ENCODE peak calls at places on chromosome 7, in eight cellular contexts. E, B, M, A, P, W, Q and D are unnamed samples.
A peak's percentile ranks its signal among the peaks of the same experiment; 100 is the strongest.

GRCh38 chr7:12210179-12211053 is 678 bp upstream of the TMEM106B start:
- DNase-seq in E (no peak), B (no peak), M (no peak), A (peak; percentile 54), P (no peak), W (no peak), Q (peak; percentile 64), D (no peak)

GRCh38 chr7:129855234-129855673 is 97.5 kb downstream of the UBE2H start:
- DNase-seq in E (no peak), B (peak; percentile 98), M (no peak), A (no peak), P (no peak), W (no peak), Q (no peak), D (peak; percentile 96)

GRCh38 chr7:130369110-130369711 is 11.1 kb upstream of the CPA1 start:
- DNase-seq in E (no peak), B (peak; percentile 75), M (no peak), A (no peak), P (peak; percentile 44), W (no peak), Q (no peak), D (no peak)

GRCh38 chr7:18350678-18351077 is 144.9 kb upstream of the HDAC9 start:
- DNase-seq in E (no peak), B (no peak), M (no peak), A (no peak), P (no peak), W (no peak), Q (no peak), D (no peak)

GRCh38 chr7:111796671-111797070 is 234.4 kb upstream of the IMMP2L start:
- DNase-seq in E (no peak), B (peak; percentile 34), M (no peak), A (no peak), P (peak; percentile 10), W (no peak), Q (no peak), D (no peak)

GRCh38 chr7:43220250-43220649 is 107.8 kb downstream of the HECW1 start:
- DNase-seq in E (no peak), B (peak; percentile 76), M (no peak), A (no peak), P (peak; percentile 75), W (no peak), Q (no peak), D (peak; percentile 54)

GRCh38 chr7:151117565-151117964 is 31.3 kb downstream of the AGAP3 start:
- DNase-seq in E (peak; percentile 38), B (no peak), M (no peak), A (no peak), P (no peak), W (no peak), Q (peak; percentile 30), D (no peak)

GRCh38 chr7:140696024-140696678 is 357 bp upstream of the NDUFB2 start:
- DNase-seq in E (peak; percentile 89), B (peak; percentile 88), M (peak; percentile 92), A (peak; percentile 96), P (peak; percentile 85), W (peak; percentile 85), Q (peak; percentile 93), D (peak; percentile 86)

GRCh38 chr7:130904792-130905191 is 170.8 kb upstream of the KLF14 start:
- DNase-seq in E (no peak), B (no peak), M (no peak), A (no peak), P (no peak), W (no peak), Q (no peak), D (no peak)

GRCh38 chr7:30797294-30798040 is 26.2 kb downstream of the MINDY4 start:
- DNase-seq in E (no peak), B (no peak), M (no peak), A (peak; percentile 21), P (no peak), W (no peak), Q (no peak), D (no peak)

GRCh38 chr7:30459591-30460245 is 18.9 kb downstream of the NOD1 start:
- DNase-seq in E (no peak), B (peak; percentile 99), M (no peak), A (no peak), P (peak; percentile 7), W (no peak), Q (no peak), D (peak; percentile 95)

GRCh38 chr7:20514364-20514763 is 101.1 kb upstream of the ABCB5 start:
- DNase-seq in E (no peak), B (peak; percentile 61), M (no peak), A (no peak), P (peak; percentile 92), W (no peak), Q (no peak), D (no peak)

GRCh38 chr7:46208635-46209525 is 287.8 kb upstream of the IGFBP3 start:
- DNase-seq in E (no peak), B (no peak), M (no peak), A (no peak), P (no peak), W (no peak), Q (no peak), D (no peak)

GRCh38 chr7:73451780-73452398 is 18.3 kb downstream of the FZD9 start:
- DNase-seq in E (no peak), B (peak; percentile 77), M (no peak), A (no peak), P (no peak), W (no peak), Q (no peak), D (peak; percentile 47)

GRCh38 chr7:131829911-131830310 is 273.5 kb upstream of the PODXL start:
- DNase-seq in E (no peak), B (no peak), M (no peak), A (no peak), P (no peak), W (no peak), Q (no peak), D (no peak)

GRCh38 chr7:38660427-38661099 is 29.4 kb upstream of the AMPH start:
- DNase-seq in E (no peak), B (peak; percentile 69), M (no peak), A (no peak), P (peak; percentile 26), W (no peak), Q (peak; percentile 16), D (peak; percentile 26)

GRCh38 chr7:70883750-70884445 is 248.0 kb upstream of the GALNT17 start:
- DNase-seq in E (no peak), B (no peak), M (no peak), A (no peak), P (no peak), W (no peak), Q (no peak), D (no peak)

GRCh38 chr7:46168231-46168630 is 247.2 kb upstream of the IGFBP3 start:
- DNase-seq in E (no peak), B (no peak), M (no peak), A (no peak), P (no peak), W (no peak), Q (no peak), D (no peak)

GRCh38 chr7:130140551-130141160 is 64.5 kb downstream of the TMEM209 start:
- DNase-seq in E (no peak), B (no peak), M (no peak), A (no peak), P (no peak), W (no peak), Q (no peak), D (no peak)

GRCh38 chr7:162583-163297 is 29.6 kb upstream of the FAM20C start:
- DNase-seq in E (no peak), B (no peak), M (no peak), A (no peak), P (peak; percentile 11), W (no peak), Q (no peak), D (no peak)

GRCh38 chr7:137482466-137482865 is 138.9 kb upstream of the PTN start:
- DNase-seq in E (no peak), B (no peak), M (no peak), A (no peak), P (no peak), W (no peak), Q (no peak), D (no peak)

GRCh38 chr7:50682079-50682478 is 100.6 kb downstream of the GRB10 start:
- DNase-seq in E (no peak), B (no peak), M (no peak), A (no peak), P (no peak), W (no peak), Q (no peak), D (no peak)

GRCh38 chr7:99762680-99763327 is 21.2 kb downstream of the CYP3A4 start:
- DNase-seq in E (no peak), B (peak; percentile 82), M (no peak), A (no peak), P (no peak), W (peak; percentile 3), Q (no peak), D (peak; percentile 94)

GRCh38 chr7:45163692-45164052 is 6.1 kb downstream of the RAMP3 start:
- DNase-seq in E (no peak), B (no peak), M (no peak), A (no peak), P (no peak), W (no peak), Q (no peak), D (no peak)

GRCh38 chr7:45650404-45651055 is 76.4 kb downstream of the ADCY1 start:
- DNase-seq in E (no peak), B (no peak), M (no peak), A (peak; percentile 22), P (no peak), W (no peak), Q (no peak), D (no peak)

GRCh38 chr7:138115047-138115446 is 38.8 kb downstream of the AKR1D1 start:
- DNase-seq in E (no peak), B (no peak), M (no peak), A (no peak), P (no peak), W (no peak), Q (no peak), D (no peak)